ENCODE peak calls at places on chromosomes 3 and 15, in four cellular contexts. D is A673, E is lower lobe of right lung, J is neuronal stem cell. B is an unnamed sample.

GRCh38 chr3:124577494-124578167 is 152.6 kb upstream of the UMPS start:
- DNase-seq in J (no peak), D (no peak), E (no peak), B (no peak)

GRCh38 chr15:59255647-59256380 is 49.2 kb downstream of the LDHAL6B start:
- DNase-seq in D (no peak), J (no peak), E (no peak), B (no peak)

GRCh38 chr15:56824174-56824573 is 90.9 kb upstream of the ZNF280D start:
- DNase-seq in E (no peak), D (no peak), J (no peak), B (no peak)

GRCh38 chr3:146468234-146468931 is 978 bp downstream of the PLSCR2 start:
- DNase-seq in E (no peak), D (no peak), J (no peak), B (no peak)

GRCh38 chr15:67196672-67197363 is 57.6 kb downstream of the AAGAB start:
- DNase-seq in D (no peak), J (no peak), E (no peak), B (no peak)

GRCh38 chr3:112425858-112426750 is 73.2 kb downstream of the BTLA start:
- DNase-seq in J (no peak), E (no peak), D (no peak), B (no peak)

GRCh38 chr15:65642588-65642987 is 20.9 kb downstream of the SLC24A1 start:
- DNase-seq in D (no peak), E (no peak), J (no peak), B (no peak)

GRCh38 chr3:66464512-66464894 is 36.3 kb downstream of the LRIG1 start:
- DNase-seq in E (no peak), D (no peak), J (no peak), B (no peak)

GRCh38 chr3:53229606-53230005 is 26.2 kb downstream of the TKT start:
- DNase-seq in D (no peak), E (peak; percentile 6), J (no peak), B (no peak)

GRCh38 chr15:63915209-63915887 is 81.6 kb upstream of the HERC1 start:
- DNase-seq in D (no peak), J (no peak), E (no peak), B (no peak)

GRCh38 chr3:57555738-57556458 is at the start of gene PDE12:
- DNase-seq in E (peak; percentile 93), J (peak; percentile 75), D (peak; percentile 80), B (peak; percentile 95)

GRCh38 chr3:12956316-12956660 is 114.9 kb upstream of the RPL32 start:
- DNase-seq in D (no peak), E (no peak), J (no peak), B (no peak)
- H3K4me1 ChIP-seq in D (peaks cover 18% of the 10 kb centered on the region), E (peaks cover 63% of the 10 kb centered on the region), J (peaks cover 19% of the 10 kb centered on the region), B (peaks cover 55% of the 10 kb centered on the region)

GRCh38 chr3:194046995-194047681 is 88.8 kb upstream of the HES1 start:
- DNase-seq in E (peak; percentile 72), D (no peak), J (no peak), B (no peak)
- H3K27ac ChIP-seq in E (peak overlapping the region; percentile 55), D (no peak overlapping the region), J (no peak overlapping the region), B (no peak overlapping the region)

GRCh38 chr15:28992996-28993719 is 107.4 kb downstream of the APBA2 start:
- DNase-seq in J (no peak), E (no peak), D (no peak), B (no peak)

GRCh38 chr15:28990390-28990789 is 104.6 kb downstream of the APBA2 start:
- DNase-seq in E (no peak), D (no peak), J (no peak), B (no peak)

GRCh38 chr15:28992340-28992864 is 106.6 kb downstream of the APBA2 start:
- DNase-seq in E (no peak), J (no peak), D (no peak), B (no peak)

GRCh38 chr15:28989896-28990295 is 104.1 kb downstream of the APBA2 start:
- DNase-seq in E (no peak), J (no peak), D (no peak), B (no peak)

DNA sequence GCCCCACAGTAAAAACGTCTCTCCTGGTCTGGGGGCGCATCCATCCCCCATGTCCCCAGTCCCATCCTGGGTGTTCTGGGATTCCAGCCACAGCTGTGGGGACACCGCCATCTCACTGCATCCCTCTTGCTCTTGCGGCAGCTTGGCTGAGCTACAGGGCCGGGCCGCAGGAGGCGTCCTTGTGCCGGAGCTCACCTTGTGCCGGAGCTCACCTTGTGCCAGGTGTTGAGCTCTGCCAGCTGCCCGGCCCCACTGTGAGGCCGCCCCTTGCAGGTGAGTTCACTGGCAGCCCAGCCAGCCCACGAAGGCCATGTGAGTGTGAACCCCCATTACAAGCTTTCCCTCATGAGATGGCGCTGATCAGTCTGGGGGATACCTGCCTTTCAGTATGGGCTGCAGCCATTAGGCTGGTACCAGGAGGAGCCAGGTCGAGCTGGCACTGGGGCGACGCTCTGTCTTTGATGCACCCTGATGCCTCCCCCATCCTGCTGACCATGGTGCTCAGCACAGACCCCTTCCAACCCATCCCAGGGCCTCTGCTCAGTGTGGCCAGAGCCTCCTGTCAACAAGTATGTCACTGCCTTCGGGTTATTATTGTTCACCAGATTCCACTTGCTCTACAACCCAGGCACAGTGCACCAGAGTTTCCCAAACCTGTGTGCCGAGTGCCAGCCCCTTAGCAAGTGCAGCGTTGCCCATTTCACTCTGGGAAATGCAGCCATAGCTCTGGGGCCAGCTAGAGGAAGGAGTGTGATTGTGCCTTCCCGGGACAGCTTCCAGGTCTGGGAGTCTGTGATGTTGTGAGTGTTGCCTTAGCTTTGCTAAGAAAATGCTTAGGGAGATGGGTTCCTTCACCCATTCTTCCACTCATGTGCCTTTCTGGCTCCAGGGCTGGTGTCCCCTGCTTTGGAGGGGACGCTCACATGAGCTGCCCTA is 105.7 kb downstream of the APBA2 start:
- DNase-seq in J (no peak), E (no peak), D (no peak), B (no peak)
- H3K4me1 ChIP-seq in J (peaks cover 28% of the 10 kb centered on the region), E (peaks cover 4% of the 10 kb centered on the region), D (no peaks in the 10 kb centered on the region), B (no peaks in the 10 kb centered on the region)

DNA sequence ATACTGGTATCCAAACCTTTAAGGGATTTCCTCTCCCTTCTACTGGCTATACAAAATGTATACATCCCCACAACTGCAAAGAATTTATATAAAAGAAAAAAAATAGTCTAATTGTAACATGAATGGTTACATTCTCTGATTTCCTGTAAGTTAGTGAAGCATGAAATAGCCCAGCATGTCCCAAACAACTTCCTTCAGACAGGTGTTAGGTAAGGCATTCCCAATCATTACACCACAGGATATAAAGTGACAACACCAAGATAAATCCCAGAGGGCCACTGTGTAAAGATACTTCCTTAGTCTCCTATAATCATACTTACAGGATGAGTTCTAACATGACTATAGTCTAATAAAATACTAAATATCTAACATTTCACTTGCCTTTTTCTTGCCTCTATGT is 7.6 kb downstream of the CMTM6 start:
- DNase-seq in D (no peak), E (no peak), J (no peak), B (no peak)
- H3K27ac ChIP-seq in D (no peak overlapping the region), E (no peak overlapping the region), J (no peak overlapping the region), B (no peak overlapping the region)

GRCh38 chr3:114221881-114222264 is 15.5 kb downstream of the ZNF80 start:
- DNase-seq in J (no peak), E (no peak), D (no peak), B (no peak)
- H3K4me1 ChIP-seq in J (peaks cover 2% of the 10 kb centered on the region), E (no peaks in the 10 kb centered on the region), D (no peaks in the 10 kb centered on the region), B (no peaks in the 10 kb centered on the region)

GRCh38 chr15:52290800-52291199 is 4.8 kb downstream of the MYO5C start:
- DNase-seq in D (no peak), E (no peak), J (no peak), B (no peak)

GRCh38 chr15:52295421-52295991 is at the start of gene MYO5C:
- DNase-seq in E (peak; percentile 93), J (peak; percentile 52), D (no peak), B (peak; percentile 95)

GRCh38 chr15:52292780-52293392 is 2.7 kb downstream of the MYO5C start:
- DNase-seq in E (no peak), J (no peak), D (no peak), B (no peak)

GRCh38 chr15:52291204-52291603 is 4.4 kb downstream of the MYO5C start:
- DNase-seq in D (no peak), J (no peak), E (no peak), B (no peak)

DNA sequence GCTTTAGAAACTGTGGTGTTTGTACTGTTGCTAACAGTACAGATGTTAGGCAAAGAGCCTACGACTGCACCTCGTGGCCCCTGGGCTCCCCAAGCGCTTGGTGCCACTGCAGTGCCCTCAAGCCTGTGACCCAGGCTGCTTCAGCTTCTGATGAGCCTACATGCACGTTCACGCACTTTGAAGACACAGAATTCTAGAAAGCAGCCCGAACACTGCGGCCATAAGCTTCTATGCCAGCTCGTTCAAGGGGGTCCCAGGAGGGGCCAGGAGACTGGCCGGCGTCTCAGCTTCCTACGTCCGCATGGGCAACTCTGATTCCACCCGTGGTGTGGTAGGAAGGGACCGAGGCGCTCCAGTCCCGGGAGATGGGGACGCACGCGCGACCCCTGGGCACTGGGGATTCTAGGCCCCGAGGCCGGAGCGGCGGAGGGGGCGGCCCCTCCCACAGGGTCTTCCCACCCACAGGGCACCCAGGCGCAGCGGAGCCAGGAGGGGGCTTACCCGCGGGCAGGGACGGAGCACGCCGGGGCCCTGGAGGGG is 653 bp downstream of the MYO5C start:
- DNase-seq in D (no peak), J (no peak), E (no peak), B (no peak)
- H3K27ac ChIP-seq in D (no peak overlapping the region), J (no peak overlapping the region), E (peak overlapping the region; percentile 85), B (peak overlapping the region; percentile 61)

DNA sequence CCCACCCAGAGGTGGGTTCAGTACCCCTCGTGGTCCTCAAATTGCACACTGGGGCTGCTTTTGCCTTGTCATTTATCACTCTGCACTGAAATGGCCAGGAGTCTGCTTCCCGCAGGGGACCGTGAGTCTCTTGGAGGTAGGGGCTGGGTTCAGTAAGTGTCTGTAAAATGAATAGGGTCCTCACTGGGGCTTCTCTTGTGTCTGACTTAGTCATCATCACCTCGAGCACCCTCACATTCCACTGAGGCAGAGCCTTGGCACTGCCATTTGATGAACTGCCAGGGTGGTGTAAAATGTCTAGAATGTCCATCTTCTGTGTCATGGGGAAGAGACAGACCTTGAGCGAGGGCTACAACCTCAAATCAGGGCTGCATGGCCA is 61.0 kb upstream of the RYK start:
- DNase-seq in D (no peak), J (no peak), E (no peak), B (peak; percentile 39)
- H3K4me1 ChIP-seq in D (peaks cover 17% of the 10 kb centered on the region), J (peaks cover 26% of the 10 kb centered on the region), E (peaks cover 77% of the 10 kb centered on the region), B (peaks cover 66% of the 10 kb centered on the region)

DNA sequence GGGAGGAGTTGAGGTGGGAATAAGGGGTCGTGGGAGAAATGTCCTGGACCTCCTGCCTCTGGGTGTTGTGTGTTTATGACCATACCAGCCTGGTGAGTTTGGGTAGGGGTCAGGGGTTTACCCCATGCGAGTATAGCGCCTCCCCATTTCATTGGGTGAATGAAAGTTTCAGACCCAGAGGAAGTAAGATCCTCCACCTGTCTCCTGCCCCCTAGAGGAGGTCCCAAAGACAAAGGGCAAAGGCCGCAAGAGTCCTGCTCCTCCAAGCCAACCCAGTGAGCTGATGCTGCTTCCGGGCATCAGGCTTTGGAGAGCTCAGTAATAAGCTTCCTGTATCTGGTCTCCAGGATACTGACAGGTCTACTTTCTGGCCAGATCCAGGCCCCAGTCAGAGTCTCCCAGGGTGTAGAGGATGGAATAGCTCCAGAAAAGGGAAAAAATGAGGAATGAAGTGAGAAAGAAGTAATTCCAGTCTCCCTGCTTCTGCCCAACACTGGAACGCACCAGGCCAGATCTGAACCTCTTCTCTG is 6.4 kb upstream of the TBC1D21 start:
- DNase-seq in J (no peak), D (no peak), E (no peak), B (no peak)
- H3K27ac ChIP-seq in J (no peak overlapping the region), D (no peak overlapping the region), E (no peak overlapping the region), B (no peak overlapping the region)

GRCh38 chr15:74616020-74616939 is 644 bp downstream of the CLK3 start:
- DNase-seq in D (peak; percentile 65), J (no peak), E (peak; percentile 86), B (peak; percentile 93)
- H3K4me1 ChIP-seq in D (peaks cover 13% of the 10 kb centered on the region), J (peaks cover 6% of the 10 kb centered on the region), E (peaks cover 48% of the 10 kb centered on the region), B (peaks cover 18% of the 10 kb centered on the region)

GRCh38 chr15:94671845-94672524 is 440.6 kb downstream of the MCTP2 start:
- DNase-seq in J (peak; percentile 42), E (no peak), D (peak; percentile 55), B (no peak)
- H3K27ac ChIP-seq in J (no peak overlapping the region), E (no peak overlapping the region), D (no peak overlapping the region), B (no peak overlapping the region)

B was measured in kidney.